ENCODE peak calls at places on chromosomes 16 and 17, in eight cellular contexts. I, R, E, H, B, L, K and C are unnamed samples.

GRCh38 chr17:79907855-79908254 is 68.6 kb upstream of the CBX4 start:
- DNase-seq in K (no peak), E (no peak), R (no peak), B (peak), H (no peak), I (no peak), L (no peak), C (no peak)

GRCh38 chr16:30557950-30558788 is at the start of gene ZNF764:
- DNase-seq in I (peak), H (peak), R (peak), E (peak), L (peak), K (peak), B (peak), C (peak)

GRCh38 chr16:22250522-22250921 is 44.4 kb downstream of the EEF2K start:
- DNase-seq in R (no peak), E (no peak), L (no peak), H (no peak), K (no peak), B (no peak), I (no peak), C (no peak)

GRCh38 chr16:69565611-69566436 is at the start of gene NFAT5:
- DNase-seq in R (peak), E (no peak), B (peak), K (peak), H (peak), L (peak), I (peak), C (peak)

GRCh38 chr17:38550661-38551060 is 55.1 kb downstream of the SRCIN1 start:
- DNase-seq in E (no peak), K (peak), I (no peak), R (no peak), L (no peak), H (peak), B (peak), C (no peak)

GRCh38 chr17:56832446-56832845 is 1.3 kb downstream of the C17orf67 start:
- DNase-seq in E (no peak), K (no peak), R (no peak), H (no peak), B (no peak), L (no peak), I (no peak), C (no peak)

GRCh38 chr16:3401719-3402397 is 843 bp downstream of the ZNF174 start:
- DNase-seq in H (no peak), K (no peak), B (peak), R (no peak), I (no peak), E (no peak), L (no peak), C (peak)

GRCh38 chr17:42687707-42688275 is 5.5 kb downstream of the CNTNAP1 start:
- DNase-seq in B (no peak), E (no peak), L (no peak), K (no peak), I (no peak), H (no peak), R (no peak), C (no peak)